ENCODE peak calls at places on chromosomes 12 and 14, in eight cellular contexts. One of them, this sample, is unnamed.
A peak's percentile ranks its signal among the peaks of the same experiment; 100 is the strongest.

GRCh38 chr12:53623526-53623925 is 2.7 kb downstream of the ATF7 start:
- DNase-seq in fibroblast of lung: peak; percentile 62
- DNase-seq in heart right ventricle: peak; percentile 23
- DNase-seq in upper lobe of left lung: no peak
- DNase-seq in mammary epithelial cell: peak; percentile 62
- DNase-seq in tibial nerve: no peak
- DNase-seq in naive thymus-derived CD4-positive, alpha-beta T cell: no peak
- DNase-seq in body of pancreas: no peak
- DNase-seq in this sample: no peak

GRCh38 chr14:72894623-72895378 is 900 bp upstream of the DPF3 start:
- DNase-seq in upper lobe of left lung: no peak
- DNase-seq in tibial nerve: no peak
- DNase-seq in naive thymus-derived CD4-positive, alpha-beta T cell: peak; percentile 14
- DNase-seq in body of pancreas: peak; percentile 57
- DNase-seq in mammary epithelial cell: no peak
- DNase-seq in fibroblast of lung: peak; percentile 27
- DNase-seq in heart right ventricle: peak; percentile 29
- DNase-seq in this sample: no peak

GRCh38 chr12:80045594-80045993 is 53.7 kb upstream of the OTOGL start:
- DNase-seq in naive thymus-derived CD4-positive, alpha-beta T cell: no peak
- DNase-seq in fibroblast of lung: peak; percentile 90
- DNase-seq in tibial nerve: no peak
- DNase-seq in heart right ventricle: no peak
- DNase-seq in mammary epithelial cell: peak; percentile 81
- DNase-seq in upper lobe of left lung: no peak
- DNase-seq in body of pancreas: no peak
- DNase-seq in this sample: no peak

GRCh38 chr12:92487138-92487485 is 215.7 kb upstream of the PLEKHG7 start:
- DNase-seq in upper lobe of left lung: no peak
- DNase-seq in naive thymus-derived CD4-positive, alpha-beta T cell: no peak
- DNase-seq in heart right ventricle: no peak
- DNase-seq in body of pancreas: no peak
- DNase-seq in tibial nerve: no peak
- DNase-seq in mammary epithelial cell: no peak
- DNase-seq in fibroblast of lung: no peak
- DNase-seq in this sample: no peak

GRCh38 chr12:49892732-49893317 is 10.9 kb downstream of the FAIM2 start:
- DNase-seq in mammary epithelial cell: no peak
- DNase-seq in upper lobe of left lung: no peak
- DNase-seq in body of pancreas: no peak
- DNase-seq in fibroblast of lung: no peak
- DNase-seq in heart right ventricle: no peak
- DNase-seq in naive thymus-derived CD4-positive, alpha-beta T cell: no peak
- DNase-seq in tibial nerve: no peak
- DNase-seq in this sample: no peak

GRCh38 chr12:75553398-75553797 is 42.0 kb upstream of the KRR1 start:
- DNase-seq in fibroblast of lung: peak; percentile 69
- DNase-seq in naive thymus-derived CD4-positive, alpha-beta T cell: no peak
- DNase-seq in mammary epithelial cell: no peak
- DNase-seq in heart right ventricle: no peak
- DNase-seq in tibial nerve: no peak
- DNase-seq in body of pancreas: no peak
- DNase-seq in upper lobe of left lung: no peak
- DNase-seq in this sample: no peak

GRCh38 chr14:50542941-50543418 is 10.6 kb upstream of the MAP4K5 start:
- DNase-seq in upper lobe of left lung: no peak
- DNase-seq in tibial nerve: no peak
- DNase-seq in body of pancreas: peak; percentile 59
- DNase-seq in naive thymus-derived CD4-positive, alpha-beta T cell: peak; percentile 51
- DNase-seq in fibroblast of lung: peak; percentile 51
- DNase-seq in heart right ventricle: peak; percentile 29
- DNase-seq in mammary epithelial cell: peak; percentile 60
- DNase-seq in this sample: peak; percentile 9

GRCh38 chr14:57871487-57872080 is 5.7 kb upstream of the SLC35F4 start:
- DNase-seq in upper lobe of left lung: no peak
- DNase-seq in fibroblast of lung: peak; percentile 63
- DNase-seq in tibial nerve: no peak
- DNase-seq in heart right ventricle: no peak
- DNase-seq in body of pancreas: peak; percentile 23
- DNase-seq in mammary epithelial cell: peak; percentile 33
- DNase-seq in naive thymus-derived CD4-positive, alpha-beta T cell: no peak
- DNase-seq in this sample: no peak

GRCh38 chr14:101711041-101711861 is 50.3 kb upstream of the PPP2R5C start:
- DNase-seq in upper lobe of left lung: no peak
- DNase-seq in body of pancreas: no peak
- DNase-seq in mammary epithelial cell: no peak
- DNase-seq in tibial nerve: no peak
- DNase-seq in fibroblast of lung: no peak
- DNase-seq in naive thymus-derived CD4-positive, alpha-beta T cell: no peak
- DNase-seq in heart right ventricle: no peak
- DNase-seq in this sample: no peak

GRCh38 chr12:12587878-12588277 is 23.8 kb upstream of the CREBL2 start:
- DNase-seq in fibroblast of lung: no peak
- DNase-seq in upper lobe of left lung: no peak
- DNase-seq in naive thymus-derived CD4-positive, alpha-beta T cell: no peak
- DNase-seq in heart right ventricle: no peak
- DNase-seq in mammary epithelial cell: no peak
- DNase-seq in body of pancreas: no peak
- DNase-seq in tibial nerve: no peak
- DNase-seq in this sample: no peak

GRCh38 chr14:20412876-20413784 is at the start of gene TEP1:
- DNase-seq in body of pancreas: peak; percentile 92
- DNase-seq in fibroblast of lung: peak; percentile 83
- DNase-seq in naive thymus-derived CD4-positive, alpha-beta T cell: peak; percentile 51
- DNase-seq in heart right ventricle: peak; percentile 89
- DNase-seq in mammary epithelial cell: peak; percentile 87
- DNase-seq in tibial nerve: peak; percentile 81
- DNase-seq in upper lobe of left lung: peak; percentile 96
- DNase-seq in this sample: peak; percentile 65

GRCh38 chr12:25200703-25201102 is 5.7 kb downstream of the ETFRF1 start:
- DNase-seq in heart right ventricle: no peak
- DNase-seq in upper lobe of left lung: no peak
- DNase-seq in naive thymus-derived CD4-positive, alpha-beta T cell: no peak
- DNase-seq in mammary epithelial cell: peak; percentile 43
- DNase-seq in body of pancreas: no peak
- DNase-seq in tibial nerve: no peak
- DNase-seq in fibroblast of lung: peak; percentile 86
- DNase-seq in this sample: no peak

GRCh38 chr12:8637666-8638065 is 25.0 kb downstream of the MFAP5 start:
- DNase-seq in fibroblast of lung: no peak
- DNase-seq in heart right ventricle: no peak
- DNase-seq in naive thymus-derived CD4-positive, alpha-beta T cell: no peak
- DNase-seq in mammary epithelial cell: no peak
- DNase-seq in upper lobe of left lung: no peak
- DNase-seq in body of pancreas: no peak
- DNase-seq in tibial nerve: no peak
- DNase-seq in this sample: no peak

GRCh38 chr14:96176811-96177211 is 27.8 kb upstream of the BDKRB2 start:
- DNase-seq in body of pancreas: no peak
- DNase-seq in naive thymus-derived CD4-positive, alpha-beta T cell: no peak
- DNase-seq in heart right ventricle: peak; percentile 15
- DNase-seq in fibroblast of lung: peak; percentile 70
- DNase-seq in tibial nerve: peak; percentile 72
- DNase-seq in mammary epithelial cell: peak; percentile 73
- DNase-seq in upper lobe of left lung: no peak
- DNase-seq in this sample: no peak

GRCh38 chr14:37903561-37904191 is 304.0 kb upstream of the SSTR1 start:
- DNase-seq in fibroblast of lung: peak; percentile 34
- DNase-seq in mammary epithelial cell: peak; percentile 23
- DNase-seq in heart right ventricle: peak; percentile 6
- DNase-seq in upper lobe of left lung: no peak
- DNase-seq in naive thymus-derived CD4-positive, alpha-beta T cell: peak; percentile 49
- DNase-seq in tibial nerve: no peak
- DNase-seq in body of pancreas: peak; percentile 33
- DNase-seq in this sample: peak; percentile 42

GRCh38 chr12:20432290-20432689 is 64.0 kb downstream of the PDE3A start:
- DNase-seq in body of pancreas: no peak
- DNase-seq in naive thymus-derived CD4-positive, alpha-beta T cell: no peak
- DNase-seq in upper lobe of left lung: no peak
- DNase-seq in fibroblast of lung: no peak
- DNase-seq in heart right ventricle: no peak
- DNase-seq in tibial nerve: no peak
- DNase-seq in mammary epithelial cell: no peak
- DNase-seq in this sample: no peak

GRCh38 chr14:64208261-64208660 is 85.9 kb downstream of the ESR2 start:
- DNase-seq in mammary epithelial cell: no peak
- DNase-seq in heart right ventricle: no peak
- DNase-seq in body of pancreas: no peak
- DNase-seq in fibroblast of lung: no peak
- DNase-seq in upper lobe of left lung: no peak
- DNase-seq in tibial nerve: no peak
- DNase-seq in naive thymus-derived CD4-positive, alpha-beta T cell: no peak
- DNase-seq in this sample: no peak

GRCh38 chr12:64039285-64039871 is 182.7 kb downstream of the KICS2 start:
- DNase-seq in mammary epithelial cell: peak; percentile 52
- DNase-seq in fibroblast of lung: peak; percentile 66
- DNase-seq in body of pancreas: peak; percentile 78
- DNase-seq in tibial nerve: no peak
- DNase-seq in naive thymus-derived CD4-positive, alpha-beta T cell: no peak
- DNase-seq in upper lobe of left lung: no peak
- DNase-seq in heart right ventricle: peak; percentile 11
- DNase-seq in this sample: no peak

GRCh38 chr14:68553326-68553725 is 239.5 kb downstream of the ZFP36L1 start:
- DNase-seq in mammary epithelial cell: no peak
- DNase-seq in upper lobe of left lung: no peak
- DNase-seq in tibial nerve: no peak
- DNase-seq in heart right ventricle: no peak
- DNase-seq in body of pancreas: no peak
- DNase-seq in fibroblast of lung: no peak
- DNase-seq in naive thymus-derived CD4-positive, alpha-beta T cell: no peak
- DNase-seq in this sample: no peak
- H3K4me1 ChIP-seq in mammary epithelial cell: peaks cover 47% of the 10 kb centered on the region
- H3K4me1 ChIP-seq in upper lobe of left lung: peaks cover 43% of the 10 kb centered on the region
- H3K4me1 ChIP-seq in tibial nerve: peaks cover 4% of the 10 kb centered on the region
- H3K4me1 ChIP-seq in heart right ventricle: peaks cover 56% of the 10 kb centered on the region
- H3K4me1 ChIP-seq in body of pancreas: peaks cover 14% of the 10 kb centered on the region
- H3K4me1 ChIP-seq in fibroblast of lung: peaks cover 21% of the 10 kb centered on the region
- H3K4me1 ChIP-seq in naive thymus-derived CD4-positive, alpha-beta T cell: no peaks in the 10 kb centered on the region
- H3K4me1 ChIP-seq in this sample: no peaks in the 10 kb centered on the region

DNA sequence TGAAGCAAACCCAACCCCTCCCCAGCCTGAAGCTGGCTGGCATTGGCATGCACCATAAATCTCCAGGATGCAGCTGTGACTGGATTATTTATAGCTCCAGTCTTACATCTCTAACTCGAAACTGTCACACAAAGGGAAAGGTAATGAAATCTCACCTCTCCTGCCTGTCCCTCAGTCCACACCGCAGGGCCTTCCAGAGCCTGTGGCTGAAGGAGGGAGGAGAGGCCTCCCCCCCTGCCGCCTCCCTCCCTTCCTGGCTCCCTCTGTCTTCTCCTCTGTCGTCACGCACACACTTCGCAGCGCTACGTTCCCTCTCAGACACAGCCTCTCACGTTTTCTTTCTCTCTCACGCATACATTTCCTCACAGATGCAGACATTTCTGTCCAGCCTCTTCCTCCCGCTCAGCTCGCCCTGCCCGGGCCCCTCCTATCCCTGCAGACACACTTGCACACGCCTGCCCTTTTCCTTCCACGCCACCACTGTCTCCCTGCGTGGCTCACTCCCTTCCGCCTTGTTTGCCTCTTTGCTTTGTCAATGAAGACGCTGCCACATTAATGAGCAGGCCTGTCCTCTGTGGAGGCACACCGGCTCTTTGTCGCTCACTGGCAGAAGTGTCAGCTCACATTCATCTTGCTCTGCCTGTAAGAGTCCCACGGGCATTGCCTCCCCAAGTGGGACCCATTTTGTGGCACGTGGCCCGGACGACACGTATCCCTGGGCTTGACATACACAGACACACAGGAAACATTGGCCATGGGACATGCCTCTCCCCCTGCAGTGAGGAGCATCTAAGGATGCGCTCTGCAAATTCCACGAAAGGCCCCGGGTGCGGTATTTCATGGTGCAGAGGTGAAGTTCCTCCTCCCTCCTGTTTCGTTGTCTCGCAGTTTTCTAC is 27.9 kb downstream of the IRF2BPL start:
- DNase-seq in body of pancreas: no peak
- DNase-seq in tibial nerve: no peak
- DNase-seq in heart right ventricle: no peak
- DNase-seq in mammary epithelial cell: no peak
- DNase-seq in naive thymus-derived CD4-positive, alpha-beta T cell: peak; percentile 35
- DNase-seq in upper lobe of left lung: no peak
- DNase-seq in fibroblast of lung: peak; percentile 59
- DNase-seq in this sample: no peak
- H3K27ac ChIP-seq in body of pancreas: no peak overlapping the region
- H3K27ac ChIP-seq in tibial nerve: no peak overlapping the region
- H3K27ac ChIP-seq in heart right ventricle: peak overlapping the region; percentile 18
- H3K27ac ChIP-seq in mammary epithelial cell: no peak overlapping the region
- H3K27ac ChIP-seq in naive thymus-derived CD4-positive, alpha-beta T cell: no peak overlapping the region
- H3K27ac ChIP-seq in upper lobe of left lung: no peak overlapping the region
- H3K27ac ChIP-seq in fibroblast of lung: no peak overlapping the region
- H3K27ac ChIP-seq in this sample: no peak overlapping the region

DNA sequence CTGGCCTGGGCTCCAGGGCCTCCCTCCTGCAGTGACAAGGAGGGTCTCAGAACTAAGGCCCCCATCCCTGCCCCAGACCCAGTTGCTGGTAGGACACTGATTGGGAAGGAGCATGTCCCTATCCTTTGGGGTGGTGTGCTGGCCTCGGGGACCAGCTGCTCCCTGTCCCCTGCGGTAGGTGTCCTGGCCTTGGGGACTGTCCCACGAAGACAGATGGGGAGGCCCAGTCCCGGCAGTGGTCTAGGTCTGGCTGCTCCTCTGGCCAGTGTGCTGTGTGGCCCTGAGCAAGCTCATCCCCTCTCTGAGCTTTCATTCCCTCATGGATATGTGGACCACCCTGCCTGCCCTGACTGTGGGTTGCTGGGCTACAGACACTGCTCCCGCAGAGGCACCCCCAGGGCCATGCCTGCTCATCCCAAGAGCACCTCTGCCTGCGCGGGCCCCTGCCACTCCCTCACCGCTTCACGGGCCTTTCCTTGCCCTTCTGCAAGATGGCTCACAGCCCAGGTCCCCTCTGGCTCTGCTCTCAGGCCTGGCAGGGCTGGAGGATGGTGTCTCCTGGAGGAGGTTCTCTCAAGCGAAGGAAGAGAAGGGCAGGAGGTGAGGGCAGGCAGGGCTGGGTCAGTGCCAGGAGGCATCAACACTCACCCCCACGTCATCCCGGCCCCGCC is 12.5 kb downstream of the AHNAK2 start:
- DNase-seq in body of pancreas: no peak
- DNase-seq in mammary epithelial cell: no peak
- DNase-seq in fibroblast of lung: no peak
- DNase-seq in naive thymus-derived CD4-positive, alpha-beta T cell: no peak
- DNase-seq in heart right ventricle: no peak
- DNase-seq in upper lobe of left lung: peak; percentile 54
- DNase-seq in tibial nerve: no peak
- DNase-seq in this sample: no peak
- H3K4me1 ChIP-seq in body of pancreas: peaks cover 18% of the 10 kb centered on the region
- H3K4me1 ChIP-seq in mammary epithelial cell: peaks cover 45% of the 10 kb centered on the region
- H3K4me1 ChIP-seq in fibroblast of lung: peaks cover 14% of the 10 kb centered on the region
- H3K4me1 ChIP-seq in naive thymus-derived CD4-positive, alpha-beta T cell: no peaks in the 10 kb centered on the region
- H3K4me1 ChIP-seq in heart right ventricle: peaks cover 25% of the 10 kb centered on the region
- H3K4me1 ChIP-seq in upper lobe of left lung: peaks cover 31% of the 10 kb centered on the region
- H3K4me1 ChIP-seq in tibial nerve: no peaks in the 10 kb centered on the region
- H3K4me1 ChIP-seq in this sample: no peaks in the 10 kb centered on the region

DNA sequence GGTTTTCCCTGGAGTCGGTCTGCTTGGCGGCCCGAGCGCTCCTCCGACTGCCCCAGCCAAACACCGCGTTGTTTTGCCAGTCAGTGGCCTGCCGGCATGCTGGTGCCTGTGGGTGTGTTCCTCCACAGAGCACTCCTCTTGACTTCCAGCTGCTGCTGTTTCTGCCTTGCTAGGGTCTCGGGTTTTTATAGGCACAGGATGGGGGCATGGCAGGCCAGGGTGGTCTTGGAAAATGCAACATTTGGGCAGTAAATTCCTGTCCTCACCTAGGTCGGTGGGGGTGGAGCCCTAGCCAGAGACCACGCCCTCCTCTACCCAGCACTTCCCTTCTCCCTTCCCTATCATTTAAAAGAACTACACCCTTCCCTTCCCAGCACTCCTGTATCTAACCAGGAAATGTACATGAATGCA is 34.7 kb upstream of the VASH1 start:
- DNase-seq in mammary epithelial cell: no peak
- DNase-seq in fibroblast of lung: no peak
- DNase-seq in body of pancreas: no peak
- DNase-seq in upper lobe of left lung: peak; percentile 56
- DNase-seq in tibial nerve: no peak
- DNase-seq in heart right ventricle: peak; percentile 32
- DNase-seq in naive thymus-derived CD4-positive, alpha-beta T cell: no peak
- DNase-seq in this sample: no peak
- H3K27ac ChIP-seq in mammary epithelial cell: no peak overlapping the region
- H3K27ac ChIP-seq in fibroblast of lung: no peak overlapping the region
- H3K27ac ChIP-seq in body of pancreas: no peak overlapping the region
- H3K27ac ChIP-seq in upper lobe of left lung: no peak overlapping the region
- H3K27ac ChIP-seq in tibial nerve: no peak overlapping the region
- H3K27ac ChIP-seq in heart right ventricle: peak overlapping the region; percentile 88
- H3K27ac ChIP-seq in naive thymus-derived CD4-positive, alpha-beta T cell: no peak overlapping the region
- H3K27ac ChIP-seq in this sample: no peak overlapping the region